ENCODE peak calls at places on chromosomes 12 and 14, in four cellular contexts. One of them, this sample, is unnamed.

GRCh38 chr14:101716077-101716950 is 45.2 kb upstream of the PPP2R5C start:
- DNase-seq in HepG2: no peak
- DNase-seq in endothelial cell of umbilical vein: no peak
- DNase-seq in A549: no peak
- DNase-seq in this sample: no peak

GRCh38 chr12:68611094-68611818 is 557 bp downstream of the RAP1B start:
- DNase-seq in HepG2: no peak
- DNase-seq in endothelial cell of umbilical vein: peak
- DNase-seq in A549: peak
- DNase-seq in this sample: peak

GRCh38 chr12:59695379-59695778 is 99.5 kb downstream of the SLC16A7 start:
- DNase-seq in HepG2: no peak
- DNase-seq in endothelial cell of umbilical vein: no peak
- DNase-seq in A549: no peak
- DNase-seq in this sample: no peak

GRCh38 chr12:41992029-41992428 is 152.6 kb downstream of the GXYLT1 start:
- DNase-seq in HepG2: no peak
- DNase-seq in endothelial cell of umbilical vein: no peak
- DNase-seq in A549: peak
- DNase-seq in this sample: no peak

GRCh38 chr14:65949711-65950516 is 536.3 kb upstream of the CCDC196 start:
- DNase-seq in HepG2: peak
- DNase-seq in endothelial cell of umbilical vein: no peak
- DNase-seq in A549: peak
- DNase-seq in this sample: no peak

GRCh38 chr14:23415821-23416480 is 7.9 kb upstream of the MYH6 start:
- DNase-seq in HepG2: no peak
- DNase-seq in endothelial cell of umbilical vein: no peak
- DNase-seq in A549: no peak
- DNase-seq in this sample: no peak

GRCh38 chr12:125742413-125742812 is 677.2 kb downstream of the AACS start:
- DNase-seq in HepG2: no peak
- DNase-seq in endothelial cell of umbilical vein: no peak
- DNase-seq in A549: no peak
- DNase-seq in this sample: no peak

GRCh38 chr14:105425823-105426247 is 6.2 kb downstream of the MTA1 start:
- DNase-seq in HepG2: no peak
- DNase-seq in endothelial cell of umbilical vein: no peak
- DNase-seq in A549: no peak
- DNase-seq in this sample: no peak

GRCh38 chr12:102631274-102631673 is 150.9 kb upstream of the IGF1 start:
- DNase-seq in HepG2: no peak
- DNase-seq in endothelial cell of umbilical vein: no peak
- DNase-seq in A549: peak
- DNase-seq in this sample: no peak

GRCh38 chr12:51368640-51369517 is 22.3 kb downstream of the GALNT6 start:
- DNase-seq in HepG2: no peak
- DNase-seq in endothelial cell of umbilical vein: peak
- DNase-seq in A549: no peak
- DNase-seq in this sample: peak

GRCh38 chr12:70853326-70853725 is 67.2 kb downstream of the PTPRR start:
- DNase-seq in HepG2: peak
- DNase-seq in endothelial cell of umbilical vein: no peak
- DNase-seq in A549: no peak
- DNase-seq in this sample: peak

GRCh38 chr14:79515158-79515557 is 696.1 kb downstream of the DIO2 start:
- DNase-seq in HepG2: no peak
- DNase-seq in endothelial cell of umbilical vein: no peak
- DNase-seq in A549: peak
- DNase-seq in this sample: no peak

GRCh38 chr12:116123511-116124258 is 153.8 kb downstream of the MED13L start:
- DNase-seq in HepG2: no peak
- DNase-seq in endothelial cell of umbilical vein: peak
- DNase-seq in A549: peak
- DNase-seq in this sample: peak

GRCh38 chr14:75933712-75934296 is 48.0 kb downstream of the TGFB3 start:
- DNase-seq in HepG2: no peak
- DNase-seq in endothelial cell of umbilical vein: no peak
- DNase-seq in A549: no peak
- DNase-seq in this sample: no peak

GRCh38 chr12:65238609-65239008 is 39.9 kb upstream of the MSRB3 start:
- DNase-seq in HepG2: no peak
- DNase-seq in endothelial cell of umbilical vein: no peak
- DNase-seq in A549: no peak
- DNase-seq in this sample: no peak

GRCh38 chr14:71532349-71532748 is 399.9 kb upstream of the RGS6 start:
- DNase-seq in HepG2: no peak
- DNase-seq in endothelial cell of umbilical vein: no peak
- DNase-seq in A549: no peak
- DNase-seq in this sample: no peak

GRCh38 chr12:52759218-52759617 is 17.9 kb downstream of the KRT76 start:
- DNase-seq in HepG2: no peak
- DNase-seq in endothelial cell of umbilical vein: no peak
- DNase-seq in A549: no peak
- DNase-seq in this sample: no peak

GRCh38 chr12:56958422-56958821 is 1.0 kb upstream of the RDH16 start:
- DNase-seq in HepG2: no peak
- DNase-seq in endothelial cell of umbilical vein: no peak
- DNase-seq in A549: no peak
- DNase-seq in this sample: no peak

GRCh38 chr12:19171731-19172130 is 42.2 kb downstream of the PLEKHA5 start:
- DNase-seq in HepG2: no peak
- DNase-seq in endothelial cell of umbilical vein: no peak
- DNase-seq in A549: no peak
- DNase-seq in this sample: no peak

GRCh38 chr14:29738056-29738455 is 189.6 kb downstream of the PRKD1 start:
- DNase-seq in HepG2: no peak
- DNase-seq in endothelial cell of umbilical vein: no peak
- DNase-seq in A549: no peak
- DNase-seq in this sample: no peak

GRCh38 chr12:79661629-79662028 is 29.1 kb downstream of the PAWR start:
- DNase-seq in HepG2: no peak
- DNase-seq in endothelial cell of umbilical vein: no peak
- DNase-seq in A549: no peak
- DNase-seq in this sample: no peak

GRCh38 chr12:65586796-65587195 is 237.5 kb upstream of the HMGA2 start:
- DNase-seq in HepG2: no peak
- DNase-seq in endothelial cell of umbilical vein: no peak
- DNase-seq in A549: no peak
- DNase-seq in this sample: no peak

GRCh38 chr12:40829738-40830144 is 137.5 kb downstream of the CNTN1 start:
- DNase-seq in HepG2: no peak
- DNase-seq in endothelial cell of umbilical vein: no peak
- DNase-seq in A549: peak
- DNase-seq in this sample: no peak

GRCh38 chr14:99118046-99118721 is 153.8 kb downstream of the BCL11B start:
- DNase-seq in HepG2: no peak
- DNase-seq in endothelial cell of umbilical vein: no peak
- DNase-seq in A549: no peak
- DNase-seq in this sample: peak

GRCh38 chr14:68596701-68597100 is 196.2 kb downstream of the ZFP36L1 start:
- DNase-seq in HepG2: no peak
- DNase-seq in endothelial cell of umbilical vein: no peak
- DNase-seq in A549: no peak
- DNase-seq in this sample: no peak

GRCh38 chr14:93057586-93058280 is 58.0 kb downstream of the ITPK1 start:
- DNase-seq in HepG2: no peak
- DNase-seq in endothelial cell of umbilical vein: no peak
- DNase-seq in A549: no peak
- DNase-seq in this sample: no peak

GRCh38 chr12:53743277-53744129 is 8.3 kb downstream of the CISTR start:
- DNase-seq in HepG2: peak
- DNase-seq in endothelial cell of umbilical vein: peak
- DNase-seq in A549: peak
- DNase-seq in this sample: peak

GRCh38 chr12:70255311-70255710 is 12.1 kb downstream of the CNOT2 start:
- DNase-seq in HepG2: no peak
- DNase-seq in endothelial cell of umbilical vein: peak
- DNase-seq in A549: no peak
- DNase-seq in this sample: no peak

GRCh38 chr14:98325761-98326160 is 946.2 kb downstream of the BCL11B start:
- DNase-seq in HepG2: no peak
- DNase-seq in endothelial cell of umbilical vein: no peak
- DNase-seq in A549: peak
- DNase-seq in this sample: no peak

GRCh38 chr12:132285991-132286681 is 43.3 kb downstream of the GALNT9 start:
- DNase-seq in HepG2: peak
- DNase-seq in endothelial cell of umbilical vein: peak
- DNase-seq in A549: peak
- DNase-seq in this sample: no peak

GRCh38 chr14:44030963-44031362 is 476.1 kb downstream of the FSCB start:
- DNase-seq in HepG2: no peak
- DNase-seq in endothelial cell of umbilical vein: no peak
- DNase-seq in A549: no peak
- DNase-seq in this sample: no peak

GRCh38 chr14:91369628-91370445 is 47.8 kb downstream of the CCDC88C start:
- DNase-seq in HepG2: peak
- DNase-seq in endothelial cell of umbilical vein: peak
- DNase-seq in A549: no peak
- DNase-seq in this sample: no peak

GRCh38 chr12:76784600-76785051 is 20.7 kb downstream of the ZDHHC17 start:
- DNase-seq in HepG2: no peak
- DNase-seq in endothelial cell of umbilical vein: no peak
- DNase-seq in A549: no peak
- DNase-seq in this sample: no peak

GRCh38 chr12:6708968-6709394 is 8.4 kb upstream of the PIANP start:
- DNase-seq in HepG2: no peak
- DNase-seq in endothelial cell of umbilical vein: no peak
- DNase-seq in A549: no peak
- DNase-seq in this sample: no peak

GRCh38 chr14:76917158-76917596 is 91.0 kb downstream of the LRRC74A start:
- DNase-seq in HepG2: peak
- DNase-seq in endothelial cell of umbilical vein: peak
- DNase-seq in A549: peak
- DNase-seq in this sample: peak

GRCh38 chr14:100827751-100828447 is 2.0 kb downstream of the MEG3 start:
- DNase-seq in HepG2: no peak
- DNase-seq in endothelial cell of umbilical vein: peak
- DNase-seq in A549: no peak
- DNase-seq in this sample: peak

GRCh38 chr12:112937741-112938719 is at the start of gene OAS3:
- DNase-seq in HepG2: peak
- DNase-seq in endothelial cell of umbilical vein: peak
- DNase-seq in A549: peak
- DNase-seq in this sample: peak

GRCh38 chr14:104870368-104871144 is 5.5 kb downstream of the CEP170B start:
- DNase-seq in HepG2: peak
- DNase-seq in endothelial cell of umbilical vein: no peak
- DNase-seq in A549: no peak
- DNase-seq in this sample: no peak

GRCh38 chr12:62761658-62762057 is 173.3 kb downstream of the PPM1H start:
- DNase-seq in HepG2: no peak
- DNase-seq in endothelial cell of umbilical vein: no peak
- DNase-seq in A549: no peak
- DNase-seq in this sample: peak

GRCh38 chr14:75578786-75579781 is 664 bp downstream of the FLVCR2 start:
- DNase-seq in HepG2: peak
- DNase-seq in endothelial cell of umbilical vein: peak
- DNase-seq in A549: peak
- DNase-seq in this sample: no peak

DNA sequence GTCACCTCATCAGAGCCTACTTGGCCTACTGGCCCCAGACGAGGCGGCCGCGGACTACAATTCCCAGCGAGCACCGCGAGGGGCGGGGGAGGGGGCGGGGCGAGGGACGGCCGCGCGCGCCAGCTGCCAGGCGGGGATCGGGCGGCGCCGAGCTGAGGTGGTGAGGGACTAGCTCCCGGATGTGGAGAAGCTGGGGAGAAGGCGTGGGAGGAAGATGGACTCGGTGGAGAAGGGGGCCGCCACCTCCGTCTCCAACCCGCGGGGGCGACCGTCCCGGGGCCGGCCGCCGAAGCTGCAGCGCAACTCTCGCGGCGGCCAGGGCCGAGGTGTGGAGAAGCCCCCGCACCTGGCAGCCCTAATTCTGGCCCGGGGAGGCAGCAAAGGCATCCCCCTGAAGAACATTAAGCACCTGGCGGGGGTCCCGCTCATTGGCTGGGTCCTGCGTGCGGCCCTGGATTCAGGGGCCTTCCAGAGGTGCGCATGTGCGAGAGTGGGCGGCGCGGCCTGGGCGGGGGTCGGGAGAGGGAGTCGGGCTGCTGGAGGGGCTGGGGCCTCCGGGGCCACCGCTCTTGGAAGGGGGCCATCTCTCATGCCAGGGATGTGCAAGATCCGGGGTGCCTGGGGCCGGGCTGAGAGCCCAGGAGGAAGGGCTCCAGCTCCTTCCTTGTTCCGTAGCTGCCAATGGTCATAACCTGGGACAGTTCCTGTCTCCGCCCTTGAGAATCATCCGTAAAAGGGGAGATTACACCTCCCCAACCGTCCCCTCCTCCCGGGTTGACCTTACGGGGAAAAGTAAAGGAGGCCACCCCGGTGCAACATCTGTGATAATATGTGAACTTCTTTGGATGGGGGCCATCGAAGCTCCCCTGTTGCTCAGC is at the start of gene CMAS:
- DNase-seq in HepG2: peak
- DNase-seq in endothelial cell of umbilical vein: peak
- DNase-seq in A549: peak
- DNase-seq in this sample: peak
- TF ChIP-seq POLR2A in HepG2: peak
- TF ChIP-seq POLR2A in endothelial cell of umbilical vein: peak
- TF ChIP-seq POLR2A in A549: peak
- TF ChIP-seq POLR2A in this sample: peak

GRCh38 chr12:3496964-3497363 is 6.0 kb downstream of the PRMT8 start:
- DNase-seq in HepG2: peak
- DNase-seq in endothelial cell of umbilical vein: no peak
- DNase-seq in A549: peak
- DNase-seq in this sample: no peak
- TF ChIP-seq CTCF in HepG2: no peak
- TF ChIP-seq CTCF in endothelial cell of umbilical vein: no peak
- TF ChIP-seq CTCF in A549: no peak
- TF ChIP-seq CTCF in this sample: no peak

GRCh38 chr12:124518051-124518932 is 49.1 kb downstream of the NCOR2 start:
- DNase-seq in HepG2: peak
- DNase-seq in endothelial cell of umbilical vein: peak
- DNase-seq in A549: peak
- DNase-seq in this sample: no peak
- TF ChIP-seq MYC in HepG2: peak
- TF ChIP-seq MYC in endothelial cell of umbilical vein: no peak
- TF ChIP-seq MYC in A549: no peak
- TF ChIP-seq MYC in this sample: no peak

GRCh38 chr12:48296586-48297396 is 53.9 kb downstream of the ZNF641 start:
- DNase-seq in HepG2: no peak
- DNase-seq in endothelial cell of umbilical vein: peak
- DNase-seq in A549: peak
- DNase-seq in this sample: peak
- TF ChIP-seq POLR2A in HepG2: no peak
- TF ChIP-seq POLR2A in endothelial cell of umbilical vein: no peak
- TF ChIP-seq POLR2A in A549: peak
- TF ChIP-seq POLR2A in this sample: no peak